ENCODE peak calls at places on chromosomes 2 and 18, in five cellular contexts. V is CD8-positive, alpha-beta T cell; J is left ventricle myocardium inferior; A is mesenchymal stem cell; F is endodermal cell. Q is an unnamed sample.

GRCh38 chr2:65265090-65266045 is 37.7 kb downstream of the ACTR2 start:
- DNase-seq in J (no peak), V (no peak), A (peak; percentile 87), F (peak; percentile 47), Q (peak; percentile 68)

GRCh38 chr18:28071199-28071598 is 105.7 kb downstream of the CDH2 start:
- DNase-seq in A (no peak), F (no peak), J (no peak), V (no peak), Q (no peak)

GRCh38 chr2:85133751-85134254 is 611 bp downstream of the TCF7L1 start:
- DNase-seq in V (no peak), F (peak; percentile 76), A (peak; percentile 66), J (peak; percentile 40), Q (peak; percentile 57)

GRCh38 chr2:43018179-43019024 is 208.0 kb downstream of the ZFP36L2 start:
- DNase-seq in J (peak; percentile 87), A (peak; percentile 82), V (no peak), F (peak; percentile 37), Q (peak; percentile 88)

GRCh38 chr2:134431837-134432437 is 178.1 kb downstream of the MGAT5 start:
- DNase-seq in V (no peak), J (no peak), A (peak; percentile 70), F (peak; percentile 66), Q (no peak)

GRCh38 chr2:158457826-158458616 is 1.3 kb downstream of the PKP4 start:
- DNase-seq in J (peak; percentile 72), V (no peak), A (peak; percentile 73), F (peak; percentile 96), Q (peak; percentile 97)

GRCh38 chr2:213237251-213237650 is 47.0 kb upstream of the SPAG16 start:
- DNase-seq in F (no peak), J (no peak), V (no peak), A (no peak), Q (no peak)

GRCh38 chr2:173574304-173574703 is 219.6 kb downstream of the CDCA7 start:
- DNase-seq in F (no peak), J (no peak), A (no peak), V (no peak), Q (no peak)

GRCh38 chr2:226772389-226773179 is 27.0 kb downstream of the IRS1 start:
- DNase-seq in J (no peak), A (peak; percentile 84), F (no peak), V (no peak), Q (no peak)

GRCh38 chr18:9708057-9708881 is at the start of gene RAB31:
- DNase-seq in A (peak; percentile 85), J (peak; percentile 81), F (peak; percentile 84), V (no peak), Q (peak; percentile 71)

GRCh38 chr2:170024721-170025120 is 153.2 kb upstream of the MYO3B start:
- DNase-seq in J (no peak), A (no peak), F (no peak), V (no peak), Q (no peak)

GRCh38 chr2:15923597-15923996 is 16.8 kb upstream of the MYCN start:
- DNase-seq in V (no peak), J (no peak), F (peak; percentile 25), A (no peak), Q (no peak)

GRCh38 chr2:31404302-31404701 is 10.2 kb downstream of the XDH start:
- DNase-seq in V (no peak), A (no peak), F (no peak), J (no peak), Q (no peak)

GRCh38 chr18:75462178-75462832 is 34.8 kb upstream of the SMIM21 start:
- DNase-seq in V (no peak), A (no peak), J (peak; percentile 28), F (no peak), Q (no peak)

GRCh38 chr2:62362561-62362960 is 143.4 kb downstream of the TMEM17 start:
- DNase-seq in F (peak; percentile 77), J (no peak), A (no peak), V (no peak), Q (peak; percentile 73)

GRCh38 chr2:64228126-64228678 is 84.0 kb upstream of the PELI1 start:
- DNase-seq in J (peak; percentile 88), F (peak; percentile 95), A (peak; percentile 81), V (peak; percentile 73), Q (peak; percentile 80)

DNA sequence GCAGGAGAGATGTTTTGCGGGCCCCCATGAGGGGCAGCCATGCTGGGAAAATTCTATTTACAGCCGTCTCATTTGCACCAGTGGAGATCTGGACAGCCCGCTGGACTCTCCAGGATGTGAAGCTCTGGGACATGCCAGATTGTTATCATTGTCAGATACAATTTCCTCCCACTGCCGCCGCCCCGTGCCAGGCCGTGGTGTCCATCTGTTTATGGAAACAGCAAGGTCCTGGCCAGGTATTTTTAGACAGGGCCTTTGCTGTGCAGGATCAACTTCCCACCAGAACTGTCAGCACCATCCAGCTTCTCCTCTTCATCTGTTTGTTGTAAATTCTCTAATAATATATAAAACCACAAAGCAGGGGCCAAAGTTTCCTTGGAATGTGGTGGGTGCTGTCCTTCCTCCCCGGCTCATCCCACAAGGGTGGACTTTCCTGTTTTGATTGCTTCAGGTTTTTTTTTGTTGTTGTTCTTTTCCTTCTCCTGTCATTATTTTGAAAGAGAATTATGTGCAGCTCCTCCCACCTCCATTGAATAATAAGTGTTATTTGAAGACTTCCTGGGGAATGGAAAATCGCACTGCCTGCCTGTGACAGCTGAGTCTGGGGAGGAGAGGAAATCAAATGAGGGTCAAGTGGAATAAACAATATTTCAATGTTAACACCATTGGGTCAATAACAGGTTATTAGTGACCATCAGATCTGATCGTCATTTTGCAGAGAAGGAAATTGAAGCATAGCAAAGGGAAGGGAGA is 398.1 kb downstream of the TNS1 start:
- DNase-seq in A (no peak), V (no peak), F (no peak), J (peak; percentile 38), Q (no peak)
- H3K27me3 ChIP-seq in A (peaks cover 73% of the 10 kb centered on the region), V (no peaks in the 10 kb centered on the region), F (no peaks in the 10 kb centered on the region), J (no peaks in the 10 kb centered on the region), Q (no peaks in the 10 kb centered on the region)

DNA sequence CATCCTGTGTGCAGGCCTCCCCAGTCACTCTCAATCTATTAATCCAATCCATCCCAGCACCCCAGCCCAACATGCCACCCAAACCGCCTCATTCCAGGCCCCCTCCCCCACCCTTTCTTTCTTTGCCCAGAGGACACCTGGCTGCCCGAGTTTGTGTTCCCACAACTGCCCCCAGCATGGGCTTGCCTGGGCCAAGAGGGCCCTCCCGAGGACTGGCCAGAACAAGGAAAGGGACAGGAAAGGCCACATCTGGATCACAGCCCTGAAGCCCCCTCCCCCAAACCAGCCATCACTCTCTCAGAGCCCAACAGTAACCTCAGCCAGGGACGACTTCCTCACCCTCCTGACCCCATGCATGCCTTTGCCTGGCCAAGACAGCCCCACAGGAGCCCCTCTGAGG is 1.2 kb downstream of the TNS1 start:
- DNase-seq in F (no peak), V (no peak), J (no peak), A (no peak), Q (no peak)
- H3K4me3 ChIP-seq in F (no peak overlapping the region), V (no peak overlapping the region), J (peak overlapping the region; percentile 58), A (no peak overlapping the region), Q (no peak overlapping the region)

GRCh38 chr18:4921548-4921947 is 275.5 kb downstream of the AKAIN1 start:
- DNase-seq in F (no peak), A (no peak), J (no peak), V (no peak), Q (no peak)
- H3K4me1 ChIP-seq in F (no peaks in the 10 kb centered on the region), A (no peaks in the 10 kb centered on the region), J (no peaks in the 10 kb centered on the region), V (no peaks in the 10 kb centered on the region), Q (no peaks in the 10 kb centered on the region)

DNA sequence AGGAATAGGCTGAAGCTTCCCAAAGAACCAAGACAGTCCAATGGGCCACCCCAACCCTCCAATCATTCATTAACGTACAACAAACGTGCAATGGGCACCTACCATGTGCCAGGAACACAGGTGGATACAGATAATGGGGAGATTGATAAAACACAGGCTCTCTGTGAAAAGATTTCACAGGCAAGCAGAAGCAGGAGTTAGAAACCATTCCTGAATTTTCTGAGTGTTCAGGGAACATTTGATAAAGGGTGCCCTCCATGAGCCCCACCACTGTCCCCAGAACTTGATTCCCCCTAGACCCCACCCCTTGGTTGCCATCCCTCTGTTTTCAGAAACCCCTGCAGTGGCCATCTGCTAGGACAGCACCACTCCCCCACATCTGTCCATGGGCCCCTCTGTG is 1.5 kb downstream of the CD207 start:
- DNase-seq in J (no peak), F (no peak), V (no peak), A (no peak), Q (no peak)
- H3K27me3 ChIP-seq in J (peaks cover 10% of the 10 kb centered on the region), F (peaks cover 6% of the 10 kb centered on the region), V (no peaks in the 10 kb centered on the region), A (peaks cover 37% of the 10 kb centered on the region), Q (peaks cover 1% of the 10 kb centered on the region)

GRCh38 chr18:11905613-11906012 is 2.5 kb downstream of the MPPE1 start:
- DNase-seq in V (no peak), F (peak; percentile 58), A (no peak), J (no peak), Q (no peak)

GRCh38 chr18:11909081-11909410 is 929 bp upstream of the MPPE1 start:
- DNase-seq in A (peak; percentile 43), V (no peak), F (no peak), J (no peak), Q (no peak)

GRCh38 chr18:11908182-11909080 is at the start of gene MPPE1:
- DNase-seq in V (peak; percentile 91), J (peak; percentile 93), F (peak; percentile 94), A (peak; percentile 89), Q (peak; percentile 93)

GRCh38 chr18:11906181-11906580 is 1.9 kb downstream of the MPPE1 start:
- DNase-seq in J (no peak), V (no peak), A (no peak), F (no peak), Q (no peak)

DNA sequence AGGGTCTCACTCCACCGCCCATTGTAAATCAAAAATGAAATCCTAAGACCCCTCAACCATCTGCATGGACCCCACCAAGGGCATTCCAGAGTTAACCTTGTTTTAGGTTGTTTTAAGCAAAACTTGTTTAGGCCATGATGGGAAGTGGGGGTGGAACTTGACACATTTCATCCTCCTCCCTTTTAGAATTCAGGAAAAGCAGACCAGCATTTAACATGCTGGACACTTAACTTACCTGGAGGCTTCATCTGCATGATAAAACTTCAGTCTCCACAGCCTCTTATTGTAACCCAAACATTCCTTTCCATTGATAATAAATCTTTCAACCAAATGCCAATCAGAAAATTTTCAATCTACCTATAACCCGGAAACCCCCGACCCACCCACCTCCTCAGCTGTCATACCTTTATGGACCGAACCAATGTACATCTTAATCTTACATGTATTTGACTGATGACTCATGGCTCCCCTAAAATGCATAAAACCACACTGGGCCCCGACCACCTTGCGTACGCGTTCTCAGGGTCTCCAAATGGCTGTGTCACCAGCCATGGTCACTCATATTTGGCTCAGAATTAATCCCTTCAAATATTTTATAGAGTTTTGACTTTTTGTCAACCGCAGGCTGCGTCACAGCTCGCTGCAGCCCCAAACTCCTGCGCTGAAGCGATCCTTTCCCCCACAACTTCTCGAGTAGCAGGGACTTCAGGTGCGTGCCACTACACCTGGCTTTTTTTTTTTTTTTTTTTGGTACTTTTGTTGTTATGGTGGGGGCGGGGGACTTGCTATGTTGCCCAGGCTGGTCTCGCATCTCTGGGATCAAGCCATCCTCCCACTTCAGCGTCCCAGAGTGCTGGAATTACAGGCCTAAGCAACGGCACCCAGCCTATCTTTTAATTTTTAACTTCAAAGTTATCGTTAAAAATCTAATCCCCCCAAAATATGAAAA is 917 bp downstream of the MPPE1 start:
- DNase-seq in V (no peak), A (peak; percentile 18), F (peak; percentile 55), J (no peak), Q (no peak)
- H3K4me3 ChIP-seq in V (peak overlapping the region; percentile 100), A (no peak overlapping the region), F (peak overlapping the region; percentile 96), J (peak overlapping the region; percentile 90), Q (peak overlapping the region; percentile 87)